ENCODE peak calls at places on chromosomes 1 and 21, in seven cellular contexts. L is neural progenitor cell; Z is prostate gland; U is aorta; B is AG04450; T is esophagus muscularis mucosa; F is CD4-positive, alpha-beta memory T cell. C is an unnamed sample.

GRCh38 chr1:32706491-32706890 is 3.9 kb upstream of the SYNC start:
- DNase-seq in L (no peak), Z (peak; percentile 71), F (no peak), B (no peak), T (no peak), U (peak; percentile 57), C (no peak)

GRCh38 chr1:206684478-206685255 is at the start of gene MAPKAPK2:
- DNase-seq in Z (peak; percentile 80), U (peak; percentile 84), L (peak; percentile 92), B (no peak), T (peak; percentile 97), F (peak; percentile 76), C (peak; percentile 91)

GRCh38 chr1:25442178-25442577 is 11.5 kb downstream of the MACO1 start:
- DNase-seq in F (no peak), L (no peak), B (no peak), Z (no peak), T (no peak), U (no peak), C (no peak)

GRCh38 chr1:157697781-157698569 is 2.6 kb downstream of the FCRL3 start:
- DNase-seq in B (no peak), U (no peak), F (no peak), Z (no peak), T (no peak), L (no peak), C (no peak)

GRCh38 chr1:219324629-219325367 is 151.1 kb downstream of the LYPLAL1 start:
- DNase-seq in T (no peak), U (no peak), F (no peak), L (no peak), B (peak; percentile 93), Z (no peak), C (no peak)

GRCh38 chr21:45867041-45867630 is 114.4 kb upstream of the COL6A1 start:
- DNase-seq in Z (no peak), T (no peak), L (no peak), F (no peak), B (no peak), U (no peak), C (no peak)

GRCh38 chr1:212237651-212238050 is 47.6 kb upstream of the PPP2R5A start:
- DNase-seq in T (no peak), L (no peak), F (no peak), B (no peak), U (no peak), Z (no peak), C (no peak)

GRCh38 chr1:61187380-61188086 is 105.2 kb downstream of the NFIA start:
- DNase-seq in B (no peak), Z (no peak), L (peak; percentile 35), F (no peak), T (no peak), U (no peak), C (no peak)

DNA sequence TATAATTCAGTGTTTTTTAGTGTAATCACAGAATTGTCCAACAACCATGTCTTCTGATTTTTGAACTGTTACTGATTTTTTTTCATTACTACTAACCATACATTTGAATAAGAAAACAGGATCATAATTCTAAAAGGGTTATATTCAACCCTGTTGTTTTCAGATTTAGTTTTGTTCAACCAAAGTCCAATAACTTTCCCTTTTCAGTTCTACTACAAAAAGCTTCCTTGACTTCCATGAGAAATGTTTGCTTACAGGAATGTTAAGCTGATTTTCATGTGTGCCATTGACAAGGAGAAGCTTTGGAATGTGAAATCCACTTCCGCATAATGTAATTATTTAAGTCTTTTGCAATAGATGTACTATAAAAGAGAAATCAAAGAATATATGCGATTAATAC is 72.0 kb upstream of the ZNF326 start:
- DNase-seq in U (no peak), T (no peak), L (no peak), Z (no peak), F (no peak), B (no peak), C (no peak)
- H3K9me3 ChIP-seq in U (peaks cover 1% of the 10 kb centered on the region), T (no peaks in the 10 kb centered on the region), L (peaks cover 11% of the 10 kb centered on the region), Z (no peaks in the 10 kb centered on the region), F (no peaks in the 10 kb centered on the region), B (no peaks in the 10 kb centered on the region), C (no peaks in the 10 kb centered on the region)

GRCh38 chr1:23098463-23099170 is 70.0 kb downstream of the LUZP1 start:
- DNase-seq in L (peak; percentile 82), Z (peak; percentile 57), T (no peak), B (peak; percentile 58), U (no peak), F (peak; percentile 67), C (no peak)
- H3K27ac ChIP-seq in L (no peak overlapping the region), Z (no peak overlapping the region), T (no peak overlapping the region), B (no peak overlapping the region), U (no peak overlapping the region), F (no peak overlapping the region), C (no peak overlapping the region)

GRCh38 chr21:24658016-24658415 is 949.3 kb downstream of the MRPL39 start:
- DNase-seq in B (no peak), Z (no peak), F (no peak), U (no peak), T (no peak), L (no peak), C (no peak)
- H3K9me3 ChIP-seq in B (no peaks in the 10 kb centered on the region), Z (no peaks in the 10 kb centered on the region), F (no peaks in the 10 kb centered on the region), U (no peaks in the 10 kb centered on the region), T (no peaks in the 10 kb centered on the region), L (peaks cover 5% of the 10 kb centered on the region), C (no peaks in the 10 kb centered on the region)

GRCh38 chr1:176110203-176110602 is 96.9 kb downstream of the COP1 start:
- DNase-seq in T (no peak), Z (no peak), L (no peak), F (no peak), U (no peak), B (peak; percentile 30), C (no peak)

GRCh38 chr1:176111835-176112234 is 95.3 kb downstream of the COP1 start:
- DNase-seq in T (no peak), Z (no peak), F (no peak), U (no peak), L (no peak), B (no peak), C (no peak)
- H3K27ac ChIP-seq in T (no peak overlapping the region), Z (no peak overlapping the region), F (no peak overlapping the region), U (no peak overlapping the region), L (no peak overlapping the region), B (no peak overlapping the region), C (no peak overlapping the region)

GRCh38 chr1:202304370-202304769 is 37.4 kb downstream of the UBE2T start:
- DNase-seq in U (peak; percentile 78), B (no peak), L (no peak), Z (no peak), T (no peak), F (no peak), C (no peak)

GRCh38 chr1:202305168-202305567 is 36.6 kb downstream of the UBE2T start:
- DNase-seq in B (no peak), F (no peak), U (no peak), T (no peak), L (no peak), Z (no peak), C (no peak)

GRCh38 chr1:202297291-202297690 is 44.4 kb downstream of the UBE2T start:
- DNase-seq in T (no peak), B (no peak), F (no peak), U (no peak), L (no peak), Z (no peak), C (no peak)

GRCh38 chr1:202306535-202307345 is 35.0 kb downstream of the UBE2T start:
- DNase-seq in Z (no peak), U (no peak), L (no peak), B (no peak), T (no peak), F (no peak), C (no peak)

DNA sequence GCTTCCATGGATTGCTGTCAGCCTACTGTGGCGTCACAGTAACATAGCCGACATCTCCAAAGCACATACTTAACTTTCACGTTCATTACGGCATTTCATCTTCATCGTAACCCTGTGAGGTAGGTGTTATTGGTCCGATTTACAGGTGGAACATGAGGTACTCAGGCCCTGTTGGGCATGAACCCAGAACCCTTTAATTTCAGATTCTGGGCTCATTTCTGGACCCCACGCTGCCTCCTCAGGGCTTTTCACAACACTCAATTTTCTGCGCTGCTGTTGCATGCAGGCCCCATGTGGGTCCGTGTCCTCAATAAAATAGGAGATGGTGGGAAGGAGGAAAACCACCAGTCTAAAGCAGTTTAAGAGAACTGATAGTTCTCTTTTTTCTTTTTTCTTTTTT is 39.6 kb downstream of the UBE2T start:
- DNase-seq in T (no peak), L (no peak), B (no peak), U (no peak), F (no peak), Z (no peak), C (no peak)
- H3K9me3 ChIP-seq in T (no peaks in the 10 kb centered on the region), L (no peaks in the 10 kb centered on the region), B (no peaks in the 10 kb centered on the region), U (no peaks in the 10 kb centered on the region), F (no peaks in the 10 kb centered on the region), Z (no peaks in the 10 kb centered on the region), C (no peaks in the 10 kb centered on the region)